ENCODE peak calls at places on chromosomes 11 and 22, in nine cellular contexts. L, M, T, K, U, B, R, G and H are unnamed samples.

GRCh38 chr22:27631641-27632040 is 169.9 kb downstream of the MN1 start:
- DNase-seq in G (no peak), M (no peak), T (no peak), K (no peak), L (no peak), U (no peak), R (no peak), B (no peak), H (no peak)

GRCh38 chr11:14687943-14688627 is 44.5 kb downstream of the PDE3B start:
- DNase-seq in M (no peak), L (no peak), G (peak), R (no peak), B (no peak), T (no peak), U (no peak), K (no peak), H (no peak)

GRCh38 chr11:128500488-128500887 is 86.9 kb downstream of the ETS1 start:
- DNase-seq in R (no peak), T (no peak), G (no peak), M (no peak), B (no peak), L (no peak), K (no peak), U (no peak), H (no peak)

GRCh38 chr11:102111011-102111786 is 952 bp downstream of the YAP1 start:
- DNase-seq in B (no peak), G (peak), U (no peak), M (peak), R (no peak), L (peak), T (peak), K (peak), H (peak)

GRCh38 chr22:44807232-44807631 is 54.9 kb downstream of the ARHGAP8 start:
- DNase-seq in B (no peak), M (no peak), R (no peak), K (peak), U (no peak), G (no peak), T (no peak), L (no peak), H (no peak)

GRCh38 chr22:21446128-21446826 is 20.9 kb upstream of the TMEM191C start:
- DNase-seq in B (no peak), L (peak), U (no peak), M (no peak), T (no peak), G (no peak), K (no peak), R (no peak), H (no peak)

GRCh38 chr11:14148653-14149273 is 186.2 kb downstream of the SPON1 start:
- DNase-seq in K (no peak), M (peak), R (no peak), U (peak), B (peak), G (peak), L (no peak), T (no peak), H (no peak)

GRCh38 chr22:20027966-20028854 is 7.3 kb downstream of the TANGO2 start:
- DNase-seq in M (no peak), R (no peak), L (no peak), U (no peak), T (no peak), K (no peak), G (no peak), B (no peak), H (no peak)

GRCh38 chr11:12541588-12542151 is 132.6 kb upstream of the TEAD1 start:
- DNase-seq in M (no peak), L (no peak), U (no peak), K (no peak), B (no peak), G (no peak), T (no peak), R (no peak), H (no peak)

GRCh38 chr11:133906241-133906640 is 50.5 kb downstream of the IGSF9B start:
- DNase-seq in R (no peak), T (no peak), M (no peak), K (no peak), B (no peak), U (no peak), L (no peak), G (no peak), H (no peak)

GRCh38 chr22:21080435-21081137 is 34.8 kb downstream of the LRRC74B start:
- DNase-seq in M (no peak), K (peak), U (no peak), B (no peak), R (no peak), T (no peak), L (no peak), G (no peak), H (no peak)